ENCODE peak calls at places on chromosome 1, in seven cellular contexts. C is tibial nerve; F is HFF-Myc; P is DMS 273 treated with DMSO at 0.1 percent for 48 hours; U is AG08395; G is AG09319; V is stimulated activated naive CD8-positive, alpha-beta T cell treated with anti-CD3 and anti-CD28 coated beads, Interleukin-15, Interleukin-2, amounts not matched to agents 100 U/mL and 50 U/mL, for 24 hours. Q is an unnamed sample.
A peak's percentile ranks its signal among the peaks of the same experiment; 100 is the strongest.

GRCh38 chr1:33641099-33641830 is 168.8 kb downstream of the ZSCAN20 start:
- DNase-seq in C (no peak), F (no peak), P (no peak), U (peak; percentile 58), G (no peak), V (no peak), Q (peak; percentile 14)

GRCh38 chr1:21764615-21765423 is 18.1 kb downstream of the USP48 start:
- DNase-seq in C (no peak), F (peak; percentile 43), P (peak; percentile 6), U (peak; percentile 87), G (peak; percentile 85), V (peak; percentile 31), Q (peak; percentile 51)

GRCh38 chr1:157994704-157995540 is 1.5 kb downstream of the KIRREL1 start:
- DNase-seq in C (no peak), F (no peak), P (no peak), U (peak; percentile 69), G (no peak), V (no peak), Q (no peak)

GRCh38 chr1:15212216-15212988 is 34.6 kb upstream of the FHAD1 start:
- DNase-seq in C (no peak), F (no peak), P (no peak), U (peak; percentile 32), G (no peak), V (no peak), Q (no peak)

GRCh38 chr1:235079443-235079967 is 49.1 kb downstream of the TOMM20 start:
- DNase-seq in C (no peak), F (no peak), P (no peak), U (no peak), G (no peak), V (peak; percentile 36), Q (peak; percentile 100)

GRCh38 chr1:28761189-28761588 is 24.4 kb downstream of the YTHDF2 start:
- DNase-seq in C (no peak), F (no peak), P (no peak), U (no peak), G (no peak), V (no peak), Q (no peak)

GRCh38 chr1:983736-984475 is 2.0 kb upstream of the PERM1 start:
- DNase-seq in C (no peak), F (no peak), P (no peak), U (peak; percentile 73), G (no peak), V (peak; percentile 76), Q (peak; percentile 54)

GRCh38 chr1:184553845-184554244 is 167.0 kb downstream of the C1orf21 start:
- DNase-seq in C (no peak), F (no peak), P (no peak), U (no peak), G (no peak), V (no peak), Q (no peak)

GRCh38 chr1:76640092-76640491 is 227.2 kb upstream of the ST6GALNAC5 start:
- DNase-seq in C (no peak), F (no peak), P (no peak), U (peak; percentile 33), G (no peak), V (no peak), Q (no peak)

GRCh38 chr1:185215911-185216310 is 58.9 kb downstream of the SWT1 start:
- DNase-seq in C (no peak), F (no peak), P (no peak), U (no peak), G (no peak), V (no peak), Q (no peak)

GRCh38 chr1:212699839-212700596 is at the start of gene BATF3:
- DNase-seq in C (no peak), F (no peak), P (no peak), U (no peak), G (no peak), V (peak; percentile 81), Q (no peak)

GRCh38 chr1:81549588-81550127 is 251.1 kb upstream of the ADGRL2 start:
- DNase-seq in C (no peak), F (peak; percentile 16), P (no peak), U (peak; percentile 57), G (peak; percentile 11), V (no peak), Q (peak; percentile 41)

GRCh38 chr1:201361652-201362504 is 15.6 kb downstream of the TNNT2 start:
- DNase-seq in C (no peak), F (no peak), P (no peak), U (peak; percentile 86), G (peak; percentile 15), V (peak; percentile 31), Q (peak; percentile 68)

GRCh38 chr1:229897540-229897939 is 169.5 kb upstream of the GALNT2 start:
- DNase-seq in C (no peak), F (no peak), P (no peak), U (no peak), G (no peak), V (no peak), Q (no peak)

GRCh38 chr1:226457307-226457712 is 49.4 kb upstream of the PARP1 start:
- DNase-seq in C (no peak), F (no peak), P (no peak), U (no peak), G (no peak), V (peak; percentile 58), Q (peak; percentile 24)

GRCh38 chr1:174719194-174719593 is 271.4 kb downstream of the GPR52 start:
- DNase-seq in C (no peak), F (no peak), P (no peak), U (no peak), G (no peak), V (no peak), Q (no peak)